ENCODE peak calls at places on chromosomes 4 and X, in ten cellular contexts. I is NCI-H82; A is kidney; O is NCI-H460; E is hippocampal formation; F is NCI-H1930; Z is stimulated activated CD8-positive, alpha-beta memory T cell treated with anti-CD3 and anti-CD28 coated beads, Interleukin-2, amount 100 ng/mL, for 1 hour; D is NCI-H1092; X is caudate nucleus; B is AG08396. L is an unnamed sample.

GRCh38 chr4:147943159-147943638 is 211.3 kb downstream of the ARHGAP10 start:
- DNase-seq in F (no peak), E (no peak), O (no peak), A (no peak), B (no peak), D (no peak), X (no peak), Z (no peak), I (no peak), L (no peak)

GRCh38 chr4:48343035-48343434 is 1.7 kb downstream of the SLAIN2 start:
- DNase-seq in O (no peak), E (no peak), I (peak; percentile 2), D (no peak), F (no peak), A (no peak), B (no peak), Z (no peak), X (no peak), L (no peak)

GRCh38 chrX:53711446-53711845 is 24.9 kb upstream of the HUWE1 start:
- DNase-seq in A (no peak), I (no peak), D (no peak), X (no peak), Z (no peak), O (no peak), B (no peak), E (no peak), F (no peak), L (no peak)

GRCh38 chr4:24196785-24197184 is 306.9 kb upstream of the PPARGC1A start:
- DNase-seq in A (no peak), I (no peak), F (no peak), O (no peak), X (no peak), B (no peak), E (no peak), Z (no peak), D (no peak), L (no peak)

GRCh38 chrX:46602468-46603102 is 29.0 kb downstream of the CHST7 start:
- DNase-seq in O (no peak), E (no peak), Z (no peak), B (no peak), X (no peak), A (no peak), I (no peak), F (no peak), D (no peak), L (no peak)

GRCh38 chr4:74805601-74806000 is 11.3 kb upstream of the BTC start:
- DNase-seq in A (no peak), F (no peak), Z (no peak), E (no peak), O (peak; percentile 40), D (no peak), B (peak; percentile 43), I (peak; percentile 5), X (no peak), L (no peak)

GRCh38 chr4:134276476-134276875 is 74.9 kb upstream of the PABPC4L start:
- DNase-seq in F (no peak), O (no peak), E (no peak), I (no peak), A (no peak), D (no peak), X (no peak), Z (no peak), B (no peak), L (no peak)

GRCh38 chr4:120865985-120866384 is 56.5 kb downstream of the PRDM5 start:
- DNase-seq in D (no peak), O (no peak), E (no peak), B (no peak), A (no peak), F (no peak), I (no peak), X (no peak), Z (no peak), L (no peak)

GRCh38 chrX:74178536-74178935 is 125.4 kb upstream of the ZCCHC13 start:
- DNase-seq in F (no peak), Z (no peak), O (no peak), I (peak; percentile 1), X (no peak), B (no peak), E (no peak), D (no peak), A (peak; percentile 54), L (peak; percentile 0)

GRCh38 chr4:98803287-98803677 is 125.7 kb downstream of the EIF4E start:
- DNase-seq in I (no peak), B (no peak), X (no peak), A (no peak), D (no peak), O (no peak), Z (no peak), E (no peak), F (no peak), L (no peak)

GRCh38 chrX:50920132-50920531 is 9.6 kb downstream of the BMP15 start:
- DNase-seq in F (no peak), I (peak; percentile 10), X (no peak), Z (no peak), E (peak; percentile 0), A (no peak), O (no peak), B (no peak), D (no peak), L (no peak)

GRCh38 chrX:9538544-9539045 is 73.7 kb downstream of the TBL1X start:
- DNase-seq in X (no peak), Z (no peak), O (no peak), I (peak; percentile 90), D (peak; percentile 93), B (no peak), E (no peak), F (no peak), A (no peak), L (no peak)

GRCh38 chrX:72201836-72202536 is 20.4 kb downstream of the PIN4 start:
- DNase-seq in A (no peak), E (no peak), X (no peak), O (peak; percentile 79), I (no peak), F (no peak), D (no peak), Z (no peak), B (no peak), L (no peak)

GRCh38 chr4:140256335-140256734 is 102.4 kb upstream of the MAML3 start:
- DNase-seq in A (no peak), I (no peak), D (no peak), Z (no peak), E (no peak), O (peak; percentile 73), F (no peak), B (peak; percentile 70), X (no peak), L (no peak)

GRCh38 chr4:147933316-147933715 is 201.4 kb downstream of the ARHGAP10 start:
- DNase-seq in D (no peak), B (peak; percentile 18), A (no peak), O (no peak), E (no peak), X (no peak), F (no peak), I (peak; percentile 24), Z (no peak), L (no peak)

GRCh38 chrX:45232139-45232538 is 31.5 kb upstream of the DIPK2B start:
- DNase-seq in E (no peak), X (no peak), D (no peak), B (no peak), O (no peak), F (no peak), A (no peak), I (no peak), Z (no peak), L (no peak)

GRCh38 chr4:55635760-55636621 is at the start of gene NMU:
- DNase-seq in X (no peak), I (peak; percentile 52), D (peak; percentile 72), O (peak; percentile 26), Z (no peak), B (peak; percentile 38), F (peak; percentile 62), E (no peak), A (peak; percentile 74), L (no peak)

GRCh38 chrX:124406294-124407013 is 60.1 kb downstream of the SH2D1A start:
- DNase-seq in I (peak; percentile 73), E (peak; percentile 42), B (peak; percentile 54), O (peak; percentile 81), A (no peak), D (peak; percentile 77), F (peak; percentile 53), Z (peak; percentile 31), X (peak; percentile 52), L (peak; percentile 29)

GRCh38 chr4:81375745-81376144 is 96.0 kb downstream of the RASGEF1B start:
- DNase-seq in I (peak; percentile 26), D (no peak), O (no peak), Z (no peak), E (no peak), F (no peak), X (no peak), A (no peak), B (no peak), L (no peak)

GRCh38 chr4:169013396-169013795 is 3.3 kb upstream of the CBR4 start:
- DNase-seq in A (no peak), D (no peak), O (no peak), E (no peak), X (no peak), I (no peak), B (no peak), Z (no peak), F (no peak), L (no peak)

GRCh38 chr4:122911588-122911987 is 10.8 kb downstream of the NUDT6 start:
- DNase-seq in A (no peak), B (no peak), X (no peak), D (no peak), F (no peak), I (no peak), O (no peak), E (no peak), Z (no peak), L (no peak)

GRCh38 chr4:45350438-45350837 is 624.1 kb upstream of the GNPDA2 start:
- DNase-seq in F (no peak), B (no peak), Z (no peak), I (no peak), E (peak; percentile 56), A (no peak), O (peak; percentile 17), D (no peak), X (peak; percentile 7), L (peak; percentile 12)

GRCh38 chr4:117447925-117448324 is 362.5 kb upstream of the TRAM1L1 start:
- DNase-seq in X (no peak), A (no peak), Z (no peak), O (no peak), E (no peak), B (no peak), F (no peak), D (no peak), I (peak; percentile 2), L (no peak)

GRCh38 chr4:1259966-1260365 is 11.0 kb upstream of the CTBP1 start:
- DNase-seq in B (no peak), X (no peak), D (no peak), F (no peak), I (no peak), A (no peak), O (no peak), E (no peak), Z (no peak), L (no peak)

GRCh38 chr4:19063662-19064061 is 1042.1 kb upstream of the LCORL start:
- DNase-seq in B (no peak), A (no peak), I (no peak), O (no peak), F (no peak), D (no peak), E (no peak), Z (no peak), X (no peak), L (no peak)

GRCh38 chr4:8343051-8343966 is 73.8 kb downstream of the HTRA3 start:
- DNase-seq in O (no peak), B (no peak), F (no peak), E (no peak), Z (no peak), X (no peak), D (no peak), I (no peak), A (peak; percentile 56), L (no peak)

GRCh38 chr4:139279723-139280620 is at the start of gene MGARP:
- DNase-seq in Z (no peak), B (peak; percentile 25), E (no peak), D (peak; percentile 13), I (peak; percentile 41), O (no peak), F (no peak), X (peak; percentile 4), A (peak; percentile 80), L (peak; percentile 80)

GRCh38 chrX:15436220-15436619 is 52.0 kb upstream of the VEGFD start:
- DNase-seq in O (no peak), D (no peak), E (no peak), F (no peak), I (no peak), X (no peak), B (no peak), A (no peak), Z (no peak), L (no peak)

L was measured in C1 segment of cervical spinal cord.